ENCODE peak calls at places on chromosomes 7 and 10, in four cellular contexts. T is BJ, N is stomach, M is GM13977. Z is an unnamed sample.

GRCh38 chr7:110868458-110868857 is 222.5 kb upstream of the LRRN3 start:
- DNase-seq in M (no peak), T (no peak), N (no peak), Z (no peak)

GRCh38 chr7:73342645-73343044 is 14.7 kb downstream of the FKBP6 start:
- DNase-seq in T (no peak), N (peak; percentile 29), M (no peak), Z (no peak)

GRCh38 chr10:101893510-101894120 is 50.0 kb upstream of the KCNIP2 start:
- DNase-seq in T (no peak), N (no peak), M (no peak), Z (no peak)

GRCh38 chr10:65320256-65321026 is 1605.4 kb upstream of the LRRTM3 start:
- DNase-seq in M (no peak), N (no peak), T (no peak), Z (no peak)

GRCh38 chr7:38506756-38507155 is 124.4 kb downstream of the AMPH start:
- DNase-seq in T (no peak), M (no peak), N (no peak), Z (no peak)

GRCh38 chr7:100629117-100629711 is 12.1 kb downstream of the TFR2 start:
- DNase-seq in N (peak; percentile 31), M (peak; percentile 51), T (no peak), Z (no peak)

GRCh38 chr10:126598009-126598408 is 72.5 kb downstream of the C10orf90 start:
- DNase-seq in T (no peak), M (peak; percentile 11), N (peak; percentile 63), Z (no peak)

GRCh38 chr7:5702876-5703571 is 78.4 kb downstream of the RNF216 start:
- DNase-seq in N (no peak), M (no peak), T (no peak), Z (no peak)

GRCh38 chr7:143405671-143406352 is 2.8 kb downstream of the EPHA1 start:
- DNase-seq in N (no peak), T (no peak), M (no peak), Z (no peak)

GRCh38 chr7:143408686-143409551 is at the start of gene EPHA1:
- DNase-seq in T (no peak), M (peak; percentile 75), N (peak; percentile 78), Z (no peak)

GRCh38 chr7:143408247-143408685 is 390 bp downstream of the EPHA1 start:
- DNase-seq in T (no peak), M (no peak), N (no peak), Z (no peak)

GRCh38 chr7:143407296-143408246 is 1.1 kb downstream of the EPHA1 start:
- DNase-seq in T (no peak), N (no peak), M (no peak), Z (no peak)

DNA sequence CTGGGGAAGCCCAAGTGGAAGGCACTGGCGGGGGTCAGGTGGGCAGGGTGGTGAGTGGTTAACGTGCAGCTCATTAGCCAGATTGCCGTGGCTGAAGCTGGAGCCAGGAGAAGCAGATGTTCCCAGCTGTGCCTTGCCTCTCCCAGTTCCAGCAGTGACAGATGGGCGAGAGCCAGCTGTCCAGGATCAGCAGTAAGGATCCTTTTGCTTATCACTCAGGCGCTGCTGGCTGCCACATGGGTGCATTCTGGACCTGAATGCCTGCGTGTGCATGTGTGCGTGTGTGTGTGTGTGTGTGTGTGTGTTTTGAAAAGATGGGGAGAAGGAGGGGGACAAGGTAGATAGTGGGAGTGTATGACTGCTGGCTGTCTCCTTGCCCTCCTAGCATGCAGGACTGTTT is 3.5 kb downstream of the EPHA1 start:
- DNase-seq in M (no peak), T (no peak), N (no peak), Z (no peak)
- TF ChIP-seq CTCF in M (no peak), T (no peak), N (no peak), Z (no peak)

DNA sequence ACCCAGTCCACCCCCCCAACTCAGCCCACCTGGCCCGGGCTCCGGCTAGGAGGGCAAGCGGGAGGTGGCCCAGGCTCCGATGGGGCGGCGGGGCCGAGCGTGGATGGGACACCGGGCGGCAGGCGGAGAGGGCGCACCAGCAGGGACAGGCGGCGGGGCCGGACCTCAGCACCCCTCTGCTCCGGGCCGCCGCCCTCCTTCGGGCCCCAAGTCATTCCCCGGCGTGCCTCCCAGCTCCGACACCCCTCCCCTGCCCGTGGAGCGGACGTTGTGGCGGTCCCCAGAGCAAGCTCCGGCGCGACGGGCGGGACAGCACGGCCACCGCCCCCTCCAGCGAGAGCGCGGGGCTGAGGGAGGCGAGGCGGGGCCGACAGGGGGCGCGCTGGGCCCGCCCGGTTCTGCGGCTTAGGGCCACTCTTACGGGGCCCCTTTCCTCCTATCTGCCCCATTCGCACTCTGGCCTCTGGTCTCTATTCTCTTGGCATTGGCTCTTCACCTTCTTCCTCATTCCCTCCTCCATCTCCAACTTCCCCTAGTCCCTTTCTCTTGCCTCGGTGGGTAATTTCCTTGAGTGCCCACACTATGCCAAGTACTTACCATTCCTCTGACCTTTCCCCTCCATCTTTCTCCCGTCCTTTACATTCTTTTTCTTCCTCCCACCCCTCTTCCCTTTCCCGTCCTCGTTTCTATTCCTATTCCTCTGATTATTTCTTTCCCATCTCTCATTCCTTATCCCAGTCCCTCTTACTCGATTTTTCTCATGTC is 710 bp upstream of the GBX1 start:
- DNase-seq in M (peak; percentile 86), N (peak; percentile 42), T (no peak), Z (peak; percentile 59)
- TF ChIP-seq CTCF in M (peak; percentile 81), N (peak; percentile 55), T (peak; percentile 40), Z (peak; percentile 57)

DNA sequence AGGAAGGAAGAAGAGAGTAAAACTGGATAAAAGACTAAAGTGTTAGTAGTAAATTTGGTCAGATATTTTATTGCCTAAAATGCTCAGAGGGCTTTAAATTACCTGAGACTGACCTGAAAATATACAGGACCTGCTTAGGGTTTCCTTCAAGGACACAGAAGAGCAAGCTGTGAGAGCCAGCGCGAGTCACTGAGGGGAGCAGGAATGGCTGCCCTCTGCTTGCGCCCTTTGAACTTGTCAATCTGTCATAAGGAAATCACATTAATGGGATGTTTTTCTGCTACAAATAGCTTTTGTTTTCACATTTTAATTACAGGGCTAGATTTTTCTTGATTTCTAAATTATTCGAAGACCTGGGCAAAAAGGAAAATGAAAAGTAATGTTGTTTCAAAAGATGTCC is 26.9 kb downstream of the DNAJB9 start:
- DNase-seq in M (no peak), T (no peak), N (no peak), Z (no peak)
- TF ChIP-seq CTCF in M (no peak), T (no peak), N (no peak), Z (no peak)

DNA sequence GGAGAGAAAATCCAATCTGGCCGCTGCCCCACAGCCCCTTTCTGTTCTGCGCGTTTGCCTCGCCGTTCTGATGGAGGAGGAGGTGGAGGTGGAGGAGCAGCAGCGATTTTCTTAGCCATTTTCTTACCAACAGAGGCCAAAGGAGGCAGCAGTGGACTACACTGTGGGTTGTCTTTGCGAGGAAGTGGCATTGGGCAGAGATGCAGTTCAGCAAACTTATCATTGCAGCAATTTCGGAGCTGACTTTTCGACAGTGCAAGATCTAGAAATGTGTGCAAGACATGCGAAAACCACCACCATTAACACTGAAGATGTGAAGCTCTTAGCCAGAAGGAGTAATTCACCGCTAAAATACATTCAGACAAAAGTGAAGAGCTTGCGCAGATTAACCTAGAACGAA is 1.9 kb upstream of the ARL4A start:
- DNase-seq in T (no peak), M (no peak), N (no peak), Z (no peak)
- TF ChIP-seq CTCF in T (peak; percentile 55), M (no peak), N (no peak), Z (no peak)

GRCh38 chr7:121276276-121276675 is 52.5 kb upstream of the WNT16 start:
- DNase-seq in T (no peak), N (no peak), M (no peak), Z (no peak)

GRCh38 chr7:121282129-121282528 is 46.7 kb upstream of the WNT16 start:
- DNase-seq in T (no peak), N (no peak), M (no peak), Z (no peak)

GRCh38 chr7:121279822-121280221 is 49.0 kb upstream of the WNT16 start:
- DNase-seq in M (no peak), T (no peak), N (no peak), Z (no peak)

GRCh38 chr7:121278120-121279021 is 50.4 kb upstream of the WNT16 start:
- DNase-seq in N (no peak), T (no peak), M (peak; percentile 65), Z (no peak)

GRCh38 chr7:121279060-121279620 is 49.7 kb upstream of the WNT16 start:
- DNase-seq in N (no peak), M (no peak), T (no peak), Z (no peak)
- TF ChIP-seq CTCF in N (no peak), M (no peak), T (no peak), Z (no peak)

DNA sequence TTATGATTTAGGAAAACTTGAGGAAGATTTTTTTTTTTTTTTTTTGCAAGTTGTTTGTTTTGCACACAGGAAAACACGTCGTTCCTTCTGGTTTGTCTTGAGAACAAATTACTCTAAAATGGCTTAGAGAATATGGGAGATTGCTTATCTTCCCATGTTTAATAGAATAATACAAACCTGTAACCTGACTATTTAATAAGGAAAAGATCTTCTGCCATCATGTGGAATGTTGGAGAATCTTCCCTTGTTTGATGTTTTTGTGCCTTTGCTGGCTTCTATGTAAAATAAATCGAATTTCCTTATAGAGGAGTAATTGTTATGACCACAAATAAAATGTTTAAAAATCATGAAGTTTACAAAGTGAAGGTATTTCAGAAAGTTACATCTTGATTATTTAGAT is 818.8 kb downstream of the GATA3 start:
- DNase-seq in M (no peak), T (no peak), N (no peak), Z (no peak)
- TF ChIP-seq CTCF in M (no peak), T (no peak), N (no peak), Z (peak; percentile 27)

GRCh38 chr7:21719846-21720245 is 177.0 kb downstream of the DNAH11 start:
- DNase-seq in M (no peak), N (no peak), T (no peak), Z (no peak)

GRCh38 chr7:21717323-21717722 is 174.5 kb downstream of the DNAH11 start:
- DNase-seq in T (no peak), M (no peak), N (no peak), Z (no peak)

GRCh38 chr7:21724562-21724961 is 181.7 kb downstream of the DNAH11 start:
- DNase-seq in T (no peak), M (no peak), N (no peak), Z (no peak)

GRCh38 chr7:21722371-21722770 is 179.5 kb downstream of the DNAH11 start:
- DNase-seq in N (no peak), M (no peak), T (no peak), Z (no peak)
- TF ChIP-seq CTCF in N (no peak), M (no peak), T (no peak), Z (peak; percentile 81)

DNA sequence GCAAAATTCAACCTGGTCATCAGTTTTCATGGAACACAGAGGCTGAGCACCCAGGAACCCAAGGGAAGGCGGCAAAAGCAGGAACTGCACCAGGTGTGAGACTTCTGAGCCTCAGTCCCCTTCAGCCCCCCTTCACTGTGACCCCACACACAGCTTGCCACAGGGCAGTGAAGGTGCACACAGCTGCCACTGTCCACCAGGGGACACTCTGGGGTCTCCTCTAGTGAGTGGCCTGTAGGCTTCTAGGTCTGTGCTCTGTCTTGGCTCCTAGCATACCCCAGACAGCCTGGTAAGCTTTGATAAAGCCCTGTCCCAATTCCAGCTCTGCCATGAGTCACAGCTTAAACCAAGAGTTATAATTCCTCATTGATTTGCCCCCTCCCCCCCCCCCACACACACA is 12.1 kb downstream of the KCNH2 start:
- DNase-seq in N (no peak), M (no peak), T (no peak), Z (no peak)
- TF ChIP-seq CTCF in N (no peak), M (no peak), T (peak; percentile 25), Z (no peak)

Z was measured in mesothelial cell of epicardium.